ENCODE peak calls at places on chromosomes 13 and 19, in four cellular contexts. A is uterus, H is fibroblast of pulmonary artery, P is fibroblast of the aortic adventitia. T is an unnamed sample.

GRCh38 chr13:83546476-83546875 is 335.8 kb downstream of the SLITRK1 start:
- DNase-seq in P (peak), A (no peak), H (peak), T (no peak)

GRCh38 chr13:24737042-24737441 is 26.9 kb upstream of the RNF17 start:
- DNase-seq in H (no peak), A (no peak), P (no peak), T (no peak)

GRCh38 chr13:78680064-78680463 is 21.1 kb upstream of the OBI1 start:
- DNase-seq in P (no peak), H (no peak), A (no peak), T (no peak)

GRCh38 chr13:113792236-113792770 is 33.3 kb downstream of the TMEM255B start:
- DNase-seq in A (no peak), P (no peak), H (no peak), T (no peak)

GRCh38 chr19:45782820-45783785 is 813 bp upstream of the DMPK start:
- DNase-seq in A (peak), P (peak), H (peak), T (peak)

GRCh38 chr19:5392476-5392875 is 51.9 kb upstream of the PTPRS start:
- DNase-seq in A (no peak), H (no peak), P (no peak), T (no peak)

GRCh38 chr13:32538234-32538620 is 368 bp downstream of the N4BP2L2 start:
- DNase-seq in A (no peak), H (peak), P (no peak), T (peak)

GRCh38 chr19:50910722-50911121 is 473 bp downstream of the KLK4 start:
- DNase-seq in H (no peak), A (no peak), P (no peak), T (no peak)

GRCh38 chr19:12792853-12793289 is 1.6 kb downstream of the JUNB start:
- DNase-seq in A (no peak), H (no peak), P (no peak), T (no peak)

GRCh38 chr13:60661514-60661913 is 264.5 kb downstream of the TDRD3 start:
- DNase-seq in H (no peak), P (no peak), A (no peak), T (no peak)

GRCh38 chr19:7641288-7642276 is 4.7 kb downstream of the STXBP2 start:
- DNase-seq in H (no peak), A (no peak), P (no peak), T (peak)
- TF ChIP-seq CTCF in H (no peak), A (no peak), P (no peak), T (peak)

DNA sequence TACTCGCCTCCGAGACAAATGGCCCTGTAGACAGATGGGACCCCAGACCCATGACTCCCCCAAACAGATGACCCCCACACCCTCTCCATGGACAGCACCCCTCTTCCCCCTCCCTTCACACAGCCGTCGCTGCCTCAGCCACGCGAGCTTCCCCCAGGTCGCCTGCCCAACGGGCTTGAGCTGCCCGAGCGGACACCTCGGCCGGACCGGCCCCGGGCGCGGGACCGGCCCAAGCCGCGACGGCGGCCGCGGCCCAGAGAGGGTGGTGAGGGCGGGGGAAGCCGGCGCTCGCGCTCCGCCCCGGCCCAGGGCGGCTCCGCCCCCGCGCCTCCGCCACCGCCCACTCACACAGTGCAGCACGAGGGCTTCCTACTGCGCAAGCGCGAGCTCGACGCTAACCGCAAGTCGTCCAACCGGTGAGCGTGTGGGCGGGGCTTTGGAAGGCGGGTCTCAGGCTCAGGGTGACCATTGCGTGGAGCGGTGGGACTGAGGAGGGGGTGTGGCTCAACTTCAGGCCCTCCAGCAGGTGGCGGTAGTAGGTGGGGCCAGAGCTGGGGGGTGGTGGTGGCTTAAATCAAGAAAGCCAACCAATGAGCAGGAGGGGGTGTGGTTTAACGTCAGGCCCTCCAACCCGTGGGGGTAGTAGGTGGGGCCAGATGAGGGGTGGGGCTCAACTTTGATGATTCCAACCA is 6.2 kb upstream of the SHKBP1 start:
- DNase-seq in P (peak), H (peak), A (peak), T (peak)
- H3K4me3 ChIP-seq in P (peak), H (peak), A (no peak), T (peak)

GRCh38 chr13:28056970-28057712 is 43.2 kb downstream of the FLT3 start:
- DNase-seq in H (no peak), A (no peak), P (no peak), T (no peak)

GRCh38 chr13:28055362-28055761 is 45.0 kb downstream of the FLT3 start:
- DNase-seq in P (no peak), A (no peak), H (no peak), T (no peak)

GRCh38 chr13:28056426-28056825 is 44.0 kb downstream of the FLT3 start:
- DNase-seq in H (no peak), P (no peak), A (no peak), T (no peak)

GRCh38 chr13:28059214-28059613 is 41.2 kb downstream of the FLT3 start:
- DNase-seq in H (peak), P (peak), A (no peak), T (peak)
- TF ChIP-seq CTCF in H (peak), P (peak), A (no peak), T (peak)

GRCh38 chr13:26759907-26760834 is at the start of gene GPR12:
- DNase-seq in P (peak), A (no peak), H (peak), T (peak)
- H3K4me3 ChIP-seq in P (peak), A (peak), H (no peak), T (no peak)

DNA sequence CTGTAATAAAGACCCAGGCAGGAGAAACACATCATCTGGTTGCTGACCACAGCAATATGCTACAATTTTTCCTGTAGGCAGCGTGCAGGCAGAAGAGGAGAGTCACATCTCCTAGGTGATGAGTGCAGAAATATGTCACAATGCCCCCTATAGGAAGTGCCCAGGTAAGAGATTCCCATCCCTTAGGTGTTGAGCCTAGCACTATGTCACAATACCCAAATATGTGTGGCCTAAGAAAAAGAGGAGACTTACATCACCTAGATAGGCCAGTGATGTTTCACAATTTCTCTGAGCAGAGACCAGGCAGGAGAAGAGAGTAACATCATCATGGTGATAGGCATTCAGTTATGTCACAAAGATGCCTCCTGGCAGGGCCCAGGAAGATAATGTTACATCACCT is 49.4 kb upstream of the ZNF728 start:
- DNase-seq in A (no peak), P (no peak), H (no peak), T (no peak)
- TF ChIP-seq CTCF in A (no peak), P (no peak), H (no peak), T (no peak)

DNA sequence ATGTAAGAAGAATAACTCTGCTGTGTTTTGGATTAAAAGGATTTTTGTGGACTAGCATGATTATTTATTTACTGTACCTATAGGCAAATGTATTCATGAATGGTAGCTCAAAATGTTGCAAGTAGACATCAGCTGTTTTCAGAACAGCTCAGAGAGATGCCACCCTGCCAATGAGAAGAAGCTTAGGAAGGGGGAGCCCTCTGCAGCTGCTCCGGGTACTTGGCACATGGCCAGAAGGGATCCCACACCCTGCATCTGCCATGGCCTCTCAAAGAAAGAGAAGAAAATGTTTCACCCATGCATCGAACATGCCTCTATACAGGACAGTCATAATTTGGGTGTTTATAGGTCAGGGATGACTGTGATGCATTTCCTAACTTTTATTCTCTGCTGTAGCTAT is 30.5 kb upstream of the MBNL2 start:
- DNase-seq in P (no peak), A (no peak), H (no peak), T (no peak)
- H3K4me3 ChIP-seq in P (no peak), A (no peak), H (no peak), T (no peak)

DNA sequence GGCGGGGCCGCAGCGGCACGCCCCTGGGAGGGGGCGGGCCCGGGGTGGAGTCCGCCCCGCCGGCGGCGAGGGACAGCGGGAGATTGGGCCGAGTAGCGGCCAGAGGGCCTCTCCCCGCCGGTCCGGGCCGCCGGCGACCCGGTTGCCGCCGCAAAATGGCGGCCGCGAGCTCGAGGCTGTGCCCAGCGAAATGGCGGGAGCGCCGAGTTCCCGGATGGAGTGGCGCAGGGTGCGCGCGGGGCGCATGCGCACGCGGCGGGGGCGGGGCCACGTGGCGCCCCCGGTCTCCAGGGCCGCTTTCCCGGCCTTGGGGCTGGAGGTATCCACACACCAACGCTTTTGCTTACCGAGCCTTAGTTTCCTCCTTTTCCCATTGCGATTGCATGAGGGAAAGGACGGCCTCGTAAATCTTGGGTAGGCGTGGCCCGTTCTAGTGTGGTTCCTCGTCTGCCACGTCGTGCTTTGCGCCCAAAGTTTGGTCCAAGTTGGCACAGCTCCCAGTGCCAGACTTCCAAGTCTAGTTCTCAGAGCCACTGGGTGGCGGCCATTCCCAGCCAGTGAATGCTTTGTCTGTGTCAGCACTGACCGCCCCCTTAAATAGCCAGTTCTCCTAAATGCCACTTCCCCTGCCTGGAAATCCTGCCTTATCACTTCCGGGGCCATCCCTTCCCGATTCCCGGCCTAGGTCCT is 491 bp downstream of the CIRBP start:
- DNase-seq in P (peak), H (peak), A (peak), T (peak)
- TF ChIP-seq CTCF in P (peak), H (peak), A (no peak), T (peak)